ENCODE peak calls at places on chromosomes 1 and 21, in six cellular contexts. A is tibial nerve; M is CD8-positive, alpha-beta memory T cell; P is astrocyte; R is BE2C; J is body of pancreas. B is an unnamed sample. For H3K9me3 and H3K27me3, the result is how much of the 10 kb centered on the place peaks cover.

GRCh38 chr1:198258491-198258890 is 101.7 kb downstream of the NEK7 start:
- DNase-seq in A (no peak), M (no peak), P (peak), R (no peak), J (no peak), B (no peak)

GRCh38 chr1:209705033-209705589 is 465 bp downstream of the HSD11B1 start:
- DNase-seq in A (no peak), M (no peak), P (no peak), R (no peak), J (no peak), B (no peak)

GRCh38 chr1:119733754-119734153 is 22.0 kb downstream of the PHGDH start:
- DNase-seq in A (no peak), M (no peak), P (no peak), R (no peak), J (no peak), B (no peak)

GRCh38 chr1:21668232-21669032 is 725 bp downstream of the RAP1GAP start:
- DNase-seq in A (no peak), M (no peak), P (no peak), R (no peak), J (peak), B (no peak)

GRCh38 chr1:35443768-35444518 is 113.3 kb downstream of the KIAA0319L start:
- DNase-seq in A (no peak), M (no peak), P (no peak), R (no peak), J (no peak), B (no peak)

GRCh38 chr1:7339953-7340352 is 431.1 kb upstream of the VAMP3 start:
- DNase-seq in A (no peak), M (no peak), P (no peak), R (no peak), J (no peak), B (no peak)

GRCh38 chr1:244573768-244574167 is 79.2 kb upstream of the DESI2 start:
- DNase-seq in A (no peak), M (no peak), P (no peak), R (no peak), J (no peak), B (no peak)

GRCh38 chr1:183567584-183567983 is 22.7 kb downstream of the NCF2 start:
- DNase-seq in A (peak), M (no peak), P (peak), R (no peak), J (peak), B (no peak)

GRCh38 chr1:15540201-15540600 is 13.6 kb downstream of the DNAJC16 start:
- DNase-seq in A (no peak), M (no peak), P (peak), R (no peak), J (no peak), B (no peak)

GRCh38 chr1:30677471-30677870 is 45.9 kb downstream of the MATN1 start:
- DNase-seq in A (no peak), M (no peak), P (no peak), R (no peak), J (no peak), B (no peak)

GRCh38 chr1:175857756-175858155 is 114.4 kb upstream of the TNR start:
- DNase-seq in A (no peak), M (no peak), P (no peak), R (no peak), J (no peak), B (no peak)

GRCh38 chr1:18608534-18608933 is 22.1 kb upstream of the PAX7 start:
- DNase-seq in A (no peak), M (no peak), P (no peak), R (no peak), J (no peak), B (no peak)

GRCh38 chr1:37498872-37499617 is 15.5 kb downstream of the MEAF6 start:
- DNase-seq in A (no peak), M (no peak), P (peak), R (peak), J (peak), B (no peak)

GRCh38 chr1:22916469-22916817 is 56.2 kb downstream of the LACTBL1 start:
- DNase-seq in A (no peak), M (no peak), P (no peak), R (no peak), J (no peak), B (no peak)

GRCh38 chr1:205907794-205908193 is 35.5 kb downstream of the SLC26A9 start:
- DNase-seq in A (no peak), M (no peak), P (no peak), R (peak), J (peak), B (no peak)

GRCh38 chr1:225755668-225756294 is 21.8 kb upstream of the SRP9 start:
- DNase-seq in A (no peak), M (no peak), P (no peak), R (no peak), J (no peak), B (no peak)

GRCh38 chr1:85047472-85048295 is 616 bp downstream of the MCOLN3 start:
- DNase-seq in A (no peak), M (no peak), P (no peak), R (peak), J (peak), B (no peak)

GRCh38 chr1:55781944-55782482 is 566.8 kb upstream of the USP24 start:
- DNase-seq in A (no peak), M (no peak), P (peak), R (no peak), J (peak), B (peak)

GRCh38 chr1:221667504-221667903 is 74.4 kb downstream of the DUSP10 start:
- DNase-seq in A (no peak), M (no peak), P (peak), R (no peak), J (no peak), B (no peak)

GRCh38 chr1:234125283-234125682 is 220.8 kb downstream of the SLC35F3 start:
- DNase-seq in A (no peak), M (no peak), P (peak), R (peak), J (peak), B (no peak)

GRCh38 chr1:10152709-10153284 is 57.6 kb upstream of the KIF1B start:
- DNase-seq in A (peak), M (no peak), P (peak), R (peak), J (peak), B (peak)

GRCh38 chr1:9257851-9258250 is 23.3 kb downstream of the H6PD start:
- DNase-seq in A (no peak), M (no peak), P (no peak), R (no peak), J (no peak), B (no peak)

GRCh38 chr1:101520302-101520701 is 283.5 kb downstream of the S1PR1 start:
- DNase-seq in A (no peak), M (no peak), P (peak), R (peak), J (no peak), B (no peak)

GRCh38 chr1:42223036-42223435 is 58.5 kb upstream of the GUCA2A start:
- DNase-seq in A (no peak), M (no peak), P (no peak), R (no peak), J (no peak), B (no peak)
- H3K9me3 ChIP-seq in A (under half), M (under half), P (under half), R (under half), J (under half), B (under half)

DNA sequence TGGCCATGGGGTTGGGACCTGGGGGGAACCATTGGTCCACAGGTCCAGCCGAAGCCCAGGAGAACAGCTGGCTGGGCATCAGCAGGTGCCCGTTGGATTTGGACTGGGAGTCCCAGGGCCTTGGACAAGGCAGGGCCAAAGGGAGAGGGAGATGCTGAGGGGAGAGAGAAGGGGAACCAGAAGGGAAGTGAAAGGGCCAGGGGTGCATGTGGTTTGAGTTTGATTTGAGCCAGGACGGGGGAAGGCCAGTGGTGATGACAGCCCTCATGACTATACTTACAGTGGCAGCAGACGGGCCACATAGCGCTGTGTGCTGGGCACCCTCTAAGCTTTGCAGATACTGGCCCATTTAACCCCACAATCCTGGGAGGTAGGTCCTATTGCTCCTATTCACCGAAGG is 18.8 kb downstream of the AGRN start:
- DNase-seq in A (no peak), M (no peak), P (no peak), R (no peak), J (no peak), B (no peak)
- H3K27me3 ChIP-seq in A (under half), M (under half), P (under half), R (under half), J (under half), B (under half)

DNA sequence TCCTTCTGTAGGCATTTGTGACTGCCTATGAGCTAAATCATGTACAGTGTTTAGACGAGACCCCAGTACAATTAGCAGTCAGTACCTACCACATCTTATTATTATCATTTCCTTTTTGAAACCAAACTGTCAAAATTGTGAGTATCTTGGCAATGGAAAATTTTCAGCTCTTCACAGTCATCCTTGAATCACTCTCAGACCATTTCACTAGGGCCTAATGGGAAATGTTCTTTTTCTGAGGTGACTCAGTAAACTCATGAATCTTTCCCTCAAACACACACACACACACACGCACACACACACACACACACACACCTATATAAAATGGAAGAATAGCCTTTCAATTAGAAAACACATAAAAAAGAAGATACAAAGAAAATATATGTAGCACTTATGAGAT is 46.0 kb upstream of the TMPRSS15 start:
- DNase-seq in A (no peak), M (no peak), P (no peak), R (no peak), J (no peak), B (no peak)
- H3K9me3 ChIP-seq in A (under half), M (under half), P (under half), R (under half), J (under half), B (under half)

GRCh38 chr1:53076165-53076564 is 14.2 kb downstream of the PODN start:
- DNase-seq in A (no peak), M (no peak), P (no peak), R (no peak), J (no peak), B (no peak)
- H3K27me3 ChIP-seq in A (under half), M (under half), P (under half), R (under half), J (under half), B (under half)

DNA sequence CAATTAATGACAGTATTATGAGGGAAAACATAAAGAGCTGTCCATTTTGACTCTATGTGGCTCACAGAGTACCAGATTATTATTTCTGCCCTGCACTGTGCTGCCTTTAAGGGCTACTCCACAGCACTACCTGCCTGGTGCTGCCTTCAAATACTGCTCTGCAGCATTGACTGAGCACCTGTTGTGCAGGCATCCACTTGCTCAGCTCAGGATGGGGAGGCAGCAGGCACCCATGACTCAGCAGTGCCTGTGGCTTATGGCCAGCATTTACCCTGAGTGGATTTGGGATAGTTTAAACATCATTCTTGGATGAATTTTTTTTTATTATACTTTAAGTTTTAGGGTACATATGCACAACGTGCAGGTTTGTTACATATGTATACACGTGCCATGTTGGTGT is 953 bp upstream of the KPRP start:
- DNase-seq in A (no peak), M (no peak), P (no peak), R (no peak), J (no peak), B (no peak)
- H3K9me3 ChIP-seq in A (under half), M (under half), P (under half), R (under half), J (under half), B (under half)

GRCh38 chr1:201077736-201078135 is 34.5 kb downstream of the CACNA1S start:
- DNase-seq in A (no peak), M (no peak), P (no peak), R (no peak), J (no peak), B (no peak)
- H3K27me3 ChIP-seq in A (under half), M (under half), P (under half), R (under half), J (under half), B (under half)

DNA sequence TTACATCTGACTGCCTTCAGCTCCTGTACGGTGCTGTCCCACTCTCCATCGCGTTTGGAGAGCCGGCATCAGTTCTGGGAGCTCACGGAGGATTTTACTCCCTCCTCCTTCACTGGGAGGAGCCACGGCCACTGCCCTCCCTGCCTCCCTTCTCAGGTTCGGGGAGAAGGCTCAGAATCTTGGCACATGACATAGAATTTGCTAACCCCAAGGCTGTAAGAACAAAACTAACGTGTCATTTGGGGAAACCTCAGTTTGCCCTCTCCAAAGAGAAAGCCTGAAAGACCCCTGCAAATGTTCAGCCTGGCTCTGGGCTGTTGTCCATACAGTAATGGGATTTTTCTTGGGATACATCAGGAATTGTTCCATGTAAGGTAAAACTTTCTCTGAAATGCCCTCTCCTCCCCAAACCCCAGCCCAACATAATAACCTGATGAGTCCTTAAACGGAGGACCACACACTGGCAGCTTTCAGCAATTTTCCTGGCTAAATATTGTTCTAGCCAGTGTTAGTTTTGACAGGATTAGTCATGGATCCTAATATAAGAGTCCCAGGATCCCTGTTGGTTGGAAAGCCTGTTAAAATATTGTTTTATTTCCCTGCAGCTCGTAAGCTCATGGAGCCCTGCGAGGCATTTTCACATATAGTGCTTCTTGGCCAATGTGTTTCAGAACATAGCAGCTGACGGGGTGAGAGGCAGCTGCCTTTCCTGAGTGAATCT is 98.8 kb downstream of the RHOU start:
- DNase-seq in A (no peak), M (no peak), P (no peak), R (no peak), J (no peak), B (no peak)
- H3K9me3 ChIP-seq in A (under half), M (under half), P (under half), R (under half), J (under half), B (under half)

GRCh38 chr1:109564189-109564878 is 15.9 kb downstream of the GNAI3 start:
- DNase-seq in A (no peak), M (no peak), P (no peak), R (no peak), J (no peak), B (no peak)
- H3K27me3 ChIP-seq in A (under half), M (under half), P (under half), R (under half), J (under half), B (under half)

GRCh38 chr1:248155927-248156326 is 11.0 kb downstream of the OR2M5 start:
- DNase-seq in A (no peak), M (no peak), P (no peak), R (no peak), J (no peak), B (no peak)
- H3K9me3 ChIP-seq in A (under half), M (under half), P (under half), R (under half), J (under half), B (under half)

GRCh38 chr1:231059566-231060193 is 19.6 kb upstream of the FAM89A start:
- DNase-seq in A (no peak), M (no peak), P (peak), R (peak), J (no peak), B (no peak)
- H3K27me3 ChIP-seq in A (under half), M (under half), P (under half), R (under half), J (under half), B (under half)

B was measured in AG04450.